ENCODE peak calls at places on chromosome 17, in five cellular contexts. I is HCT116, O is tibial artery, Y is cardiac muscle cell, X is astrocyte of the spinal cord. M is an unnamed sample.

GRCh38 chr17:876272-876671 is 94.1 kb downstream of the MRM3 start:
- DNase-seq in I (no peak), O (no peak), Y (no peak), X (no peak), M (no peak)

GRCh38 chr17:77827461-77827968 is 131.0 kb upstream of the TNRC6C start:
- DNase-seq in I (no peak), O (no peak), Y (no peak), X (no peak), M (no peak)

GRCh38 chr17:67434061-67434525 is 57.0 kb downstream of the PITPNC1 start:
- DNase-seq in I (no peak), O (peak; percentile 35), Y (no peak), X (no peak), M (peak; percentile 21)

GRCh38 chr17:67557921-67558320 is 159.8 kb upstream of the NOL11 start:
- DNase-seq in I (no peak), O (no peak), Y (no peak), X (peak; percentile 29), M (peak; percentile 60)

GRCh38 chr17:4304417-4305027 is 40.7 kb upstream of the ANKFY1 start:
- DNase-seq in I (peak; percentile 18), O (peak; percentile 59), Y (peak; percentile 64), X (peak; percentile 39), M (peak; percentile 60)

GRCh38 chr17:41029633-41030245 is at the start of gene KRTAP1-4:
- DNase-seq in I (no peak), O (no peak), Y (no peak), X (no peak), M (no peak)

GRCh38 chr17:53791551-53791950 is 31.2 kb upstream of the KIF2B start:
- DNase-seq in I (no peak), O (no peak), Y (no peak), X (no peak), M (no peak)

GRCh38 chr17:65163990-65164495 is 26.9 kb downstream of the RGS9 start:
- DNase-seq in I (peak; percentile 12), O (no peak), Y (no peak), X (peak; percentile 7), M (peak; percentile 83)

GRCh38 chr17:76207670-76208069 is 32.6 kb downstream of the RNF157 start:
- DNase-seq in I (no peak), O (no peak), Y (peak; percentile 13), X (no peak), M (no peak)

GRCh38 chr17:17783121-17783824 is 53.5 kb downstream of the SREBF1 start:
- DNase-seq in I (no peak), O (no peak), Y (peak; percentile 84), X (peak; percentile 16), M (peak; percentile 27)
- TF ChIP-seq CTCF in I (no peak), O (no peak), Y (no peak), X (no peak), M (no peak)

GRCh38 chr17:62180772-62181171 is 115.7 kb upstream of the MED13 start:
- DNase-seq in I (no peak), O (no peak), Y (no peak), X (no peak), M (no peak)
- TF ChIP-seq CTCF in I (no peak), O (no peak), Y (no peak), X (no peak), M (no peak)

GRCh38 chr17:49699967-49700575 is 7.7 kb downstream of the SLC35B1 start:
- DNase-seq in I (no peak), O (no peak), Y (no peak), X (no peak), M (no peak)

GRCh38 chr17:49700956-49701355 is 6.8 kb downstream of the SLC35B1 start:
- DNase-seq in I (no peak), O (no peak), Y (no peak), X (no peak), M (no peak)

GRCh38 chr17:49707246-49707607 is 537 bp downstream of the SLC35B1 start:
- DNase-seq in I (no peak), O (no peak), Y (no peak), X (no peak), M (peak; percentile 12)

GRCh38 chr17:49705254-49705653 is 2.5 kb downstream of the SLC35B1 start:
- DNase-seq in I (no peak), O (no peak), Y (no peak), X (no peak), M (no peak)

GRCh38 chr17:49703557-49704277 is 4.0 kb downstream of the SLC35B1 start:
- DNase-seq in I (peak; percentile 38), O (no peak), Y (peak; percentile 48), X (peak; percentile 40), M (peak; percentile 71)
- TF ChIP-seq CTCF in I (peak; percentile 75), O (peak; percentile 61), Y (peak; percentile 53), X (peak; percentile 53), M (peak; percentile 53)

GRCh38 chr17:70168044-70168978 is 1.0 kb upstream of the KCNJ2 start:
- DNase-seq in I (no peak), O (peak; percentile 56), Y (peak; percentile 66), X (peak; percentile 86), M (peak; percentile 55)
- TF ChIP-seq CTCF in I (peak; percentile 43), O (peak; percentile 47), Y (peak; percentile 75), X (peak; percentile 87), M (peak; percentile 73)

DNA sequence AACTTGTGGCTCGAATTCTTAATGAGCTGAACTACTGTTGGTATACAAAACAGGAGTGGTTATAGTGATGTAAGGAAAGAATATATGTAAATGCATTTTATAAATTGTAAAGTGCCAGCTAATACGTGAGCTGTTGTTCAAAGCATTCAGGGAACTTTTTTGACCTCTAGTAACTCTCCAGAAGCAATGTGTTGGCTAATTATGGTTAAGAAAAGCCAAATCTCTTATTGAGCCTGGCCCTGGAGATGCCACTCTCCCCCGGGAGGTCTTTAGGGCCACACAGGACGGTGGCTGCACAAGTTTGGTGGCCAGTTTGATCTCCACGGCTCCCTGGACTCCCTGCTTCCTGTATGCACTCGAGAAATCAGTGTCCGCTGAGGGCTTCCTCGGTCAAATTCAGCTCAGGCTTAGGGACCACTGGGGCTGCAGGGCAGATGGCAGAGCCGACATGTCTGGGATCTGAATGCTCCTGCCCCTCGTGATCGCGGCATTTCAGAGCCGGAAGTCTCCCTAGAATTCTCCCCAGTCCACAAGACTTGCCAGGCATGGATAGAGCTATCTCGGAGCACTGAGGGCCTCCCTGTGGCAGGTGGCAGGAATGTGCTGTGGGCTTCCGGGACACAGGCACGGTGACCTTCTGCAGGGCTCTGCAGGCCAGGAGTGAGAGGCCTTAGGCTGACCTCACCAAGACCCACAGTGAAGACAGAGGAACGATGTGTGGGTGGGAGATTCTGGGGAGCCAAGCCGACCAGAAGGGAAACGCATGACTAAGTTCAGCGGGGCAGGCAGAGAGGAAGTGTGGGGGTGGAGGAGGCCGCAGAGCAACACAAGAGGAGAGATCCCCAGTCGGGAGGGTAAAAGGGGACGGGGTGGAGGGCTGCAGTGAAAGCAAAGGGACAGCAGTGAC is 18.6 kb upstream of the PITPNM3 start:
- DNase-seq in I (no peak), O (peak; percentile 47), Y (peak; percentile 57), X (peak; percentile 37), M (peak; percentile 76)
- TF ChIP-seq CTCF in I (no peak), O (no peak), Y (peak; percentile 16), X (no peak), M (peak; percentile 16)

GRCh38 chr17:48563385-48563838 is 14.7 kb downstream of the HOXB4 start:
- DNase-seq in I (no peak), O (no peak), Y (no peak), X (no peak), M (no peak)

GRCh38 chr17:48560452-48560817 is 15.5 kb upstream of the HOXB2 start:
- DNase-seq in I (no peak), O (no peak), Y (no peak), X (no peak), M (no peak)

GRCh38 chr17:48563867-48564199 is 14.3 kb downstream of the HOXB4 start:
- DNase-seq in I (no peak), O (no peak), Y (no peak), X (no peak), M (no peak)

GRCh38 chr17:48562934-48563333 is 15.2 kb downstream of the HOXB4 start:
- DNase-seq in I (no peak), O (no peak), Y (no peak), X (no peak), M (no peak)

DNA sequence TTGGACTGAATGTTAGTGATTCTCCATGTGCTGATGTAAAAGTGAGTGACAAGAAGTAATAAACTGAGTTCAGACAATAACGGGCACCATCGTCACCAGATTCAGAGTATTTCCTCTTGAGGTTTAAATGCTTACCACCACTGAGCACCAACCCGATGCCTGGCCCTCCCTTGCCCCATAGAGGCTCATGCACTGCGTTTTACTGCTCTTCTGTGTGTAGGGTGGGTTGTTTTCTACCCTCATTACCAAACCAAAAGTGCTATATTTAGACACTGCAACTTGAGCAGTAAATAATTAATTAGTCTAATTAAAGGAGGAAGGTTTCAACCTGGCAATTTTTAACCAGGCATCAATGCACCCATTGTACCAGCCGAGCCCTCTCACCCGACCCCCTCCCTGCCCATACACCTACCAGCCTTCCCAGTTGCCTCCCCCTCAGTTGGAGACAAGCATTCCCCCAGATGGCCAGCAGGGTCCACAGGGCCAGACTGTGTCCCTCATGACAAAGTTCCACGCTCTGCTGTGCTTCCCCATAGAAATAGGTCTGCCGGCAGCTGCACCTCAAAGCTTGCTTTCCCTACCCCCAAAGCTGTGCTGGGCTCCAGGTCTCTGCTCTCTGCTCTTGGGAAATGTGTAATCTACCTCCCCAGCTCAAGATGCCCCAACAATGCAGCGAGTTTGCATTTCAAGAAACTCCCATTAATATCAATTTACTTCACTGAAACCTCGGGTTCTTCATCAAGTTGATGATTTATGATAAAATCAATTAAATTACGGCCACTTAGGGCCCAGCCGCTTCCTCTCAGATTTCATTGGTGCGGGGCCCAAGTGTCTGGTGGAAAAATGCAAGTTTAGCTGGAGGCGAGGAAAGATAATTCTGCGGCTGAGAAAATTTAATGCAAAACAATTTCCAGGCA is 16.0 kb downstream of the HOXB4 start:
- DNase-seq in I (no peak), O (no peak), Y (no peak), X (no peak), M (no peak)
- TF ChIP-seq CTCF in I (peak; percentile 51), O (no peak), Y (peak; percentile 26), X (peak; percentile 49), M (peak; percentile 42)

DNA sequence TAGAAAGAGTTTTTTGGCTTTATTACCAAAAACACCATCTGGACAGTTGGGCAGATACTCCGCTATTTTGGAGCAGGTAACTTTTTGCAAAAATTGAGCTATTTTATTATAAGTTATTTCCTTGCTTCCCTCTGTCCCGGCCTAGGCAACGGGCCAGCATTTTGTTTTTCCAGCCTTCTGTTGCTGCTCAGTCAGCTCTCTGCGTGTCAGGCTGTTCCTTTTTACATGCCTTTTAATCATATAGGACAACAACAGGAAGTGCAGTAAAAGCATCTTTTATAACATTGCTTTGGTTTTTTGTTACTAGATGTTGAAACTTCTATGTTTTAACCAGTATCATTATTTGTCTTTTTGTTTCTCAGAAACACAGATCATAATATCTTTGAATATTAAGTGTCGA is 30.4 kb downstream of the PPM1D start:
- DNase-seq in I (no peak), O (peak; percentile 40), Y (no peak), X (peak; percentile 20), M (peak; percentile 67)
- TF ChIP-seq CTCF in I (no peak), O (no peak), Y (no peak), X (no peak), M (no peak)

DNA sequence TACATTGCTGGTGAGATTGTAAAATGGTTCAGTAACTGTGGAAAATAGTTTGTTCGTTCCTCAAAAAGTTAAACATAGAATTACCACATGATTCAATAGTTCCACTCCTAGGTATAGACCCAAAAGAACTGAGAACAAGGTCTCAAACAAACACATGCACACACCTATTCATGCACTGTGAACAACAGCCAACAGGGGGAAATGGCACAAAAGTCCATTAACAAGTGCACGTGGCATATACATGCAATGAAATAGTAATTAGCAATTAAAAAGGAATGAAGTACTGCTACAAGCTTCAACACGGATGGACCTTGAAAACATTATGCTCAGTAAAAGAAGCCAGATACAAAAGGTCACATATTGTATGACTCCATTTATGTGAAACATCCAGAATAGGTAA is 23.8 kb downstream of the SDK2 start:
- DNase-seq in I (no peak), O (no peak), Y (no peak), X (no peak), M (no peak)
- TF ChIP-seq CTCF in I (peak; percentile 13), O (no peak), Y (no peak), X (no peak), M (no peak)